ENCODE peak calls at places on chromosomes 6 and 20, in ten cellular contexts. One of them, this sample, is unnamed.
A peak's percentile ranks its signal among the peaks of the same experiment; 100 is the strongest.

GRCh38 chr6:105250523-105250922 is 70.7 kb upstream of the POPDC3 start:
- DNase-seq in choroid plexus epithelial cell: no peak
- DNase-seq in activated T-helper 1 cell treated with anti-CD3 and anti-CD28 coated beads, Interleukin-2, amount 50 U/mL, for 16 hours: no peak
- DNase-seq in activated CD8-positive, alpha-beta T cell treated with anti-CD3 and anti-CD28 coated beads for 36 hours: no peak
- DNase-seq in WERI-Rb-1: no peak
- DNase-seq in stimulated activated CD8-positive, alpha-beta memory T cell treated with anti-CD3 and anti-CD28 coated beads, Interleukin-4, amount 100 ng/mL, for 4 hours: no peak
- DNase-seq in H9: no peak
- DNase-seq in upper lobe of right lung: no peak
- DNase-seq in fibroblast of mammary gland: peak; percentile 48
- DNase-seq in esophagus muscularis mucosa: no peak
- DNase-seq in this sample: no peak

GRCh38 chr6:144718431-144718830 is 433.3 kb downstream of the UTRN start:
- DNase-seq in stimulated activated CD8-positive, alpha-beta memory T cell treated with anti-CD3 and anti-CD28 coated beads, Interleukin-4, amount 100 ng/mL, for 4 hours: no peak
- DNase-seq in fibroblast of mammary gland: peak; percentile 52
- DNase-seq in choroid plexus epithelial cell: peak; percentile 18
- DNase-seq in upper lobe of right lung: no peak
- DNase-seq in esophagus muscularis mucosa: no peak
- DNase-seq in activated T-helper 1 cell treated with anti-CD3 and anti-CD28 coated beads, Interleukin-2, amount 50 U/mL, for 16 hours: no peak
- DNase-seq in H9: no peak
- DNase-seq in WERI-Rb-1: no peak
- DNase-seq in activated CD8-positive, alpha-beta T cell treated with anti-CD3 and anti-CD28 coated beads for 36 hours: no peak
- DNase-seq in this sample: no peak

GRCh38 chr20:13286600-13286999 is 65.5 kb downstream of the ISM1 start:
- DNase-seq in choroid plexus epithelial cell: no peak
- DNase-seq in stimulated activated CD8-positive, alpha-beta memory T cell treated with anti-CD3 and anti-CD28 coated beads, Interleukin-4, amount 100 ng/mL, for 4 hours: no peak
- DNase-seq in upper lobe of right lung: peak; percentile 74
- DNase-seq in WERI-Rb-1: no peak
- DNase-seq in esophagus muscularis mucosa: no peak
- DNase-seq in activated CD8-positive, alpha-beta T cell treated with anti-CD3 and anti-CD28 coated beads for 36 hours: no peak
- DNase-seq in activated T-helper 1 cell treated with anti-CD3 and anti-CD28 coated beads, Interleukin-2, amount 50 U/mL, for 16 hours: no peak
- DNase-seq in H9: no peak
- DNase-seq in fibroblast of mammary gland: no peak
- DNase-seq in this sample: no peak

GRCh38 chr6:112298816-112299281 is 44.5 kb upstream of the LAMA4 start:
- DNase-seq in upper lobe of right lung: no peak
- DNase-seq in WERI-Rb-1: no peak
- DNase-seq in activated T-helper 1 cell treated with anti-CD3 and anti-CD28 coated beads, Interleukin-2, amount 50 U/mL, for 16 hours: no peak
- DNase-seq in esophagus muscularis mucosa: no peak
- DNase-seq in activated CD8-positive, alpha-beta T cell treated with anti-CD3 and anti-CD28 coated beads for 36 hours: no peak
- DNase-seq in fibroblast of mammary gland: peak; percentile 93
- DNase-seq in choroid plexus epithelial cell: peak; percentile 89
- DNase-seq in H9: no peak
- DNase-seq in stimulated activated CD8-positive, alpha-beta memory T cell treated with anti-CD3 and anti-CD28 coated beads, Interleukin-4, amount 100 ng/mL, for 4 hours: no peak
- DNase-seq in this sample: no peak

GRCh38 chr6:170048615-170049256 is 242.1 kb downstream of the DLL1 start:
- DNase-seq in fibroblast of mammary gland: peak; percentile 45
- DNase-seq in choroid plexus epithelial cell: peak; percentile 8
- DNase-seq in WERI-Rb-1: no peak
- DNase-seq in H9: no peak
- DNase-seq in activated T-helper 1 cell treated with anti-CD3 and anti-CD28 coated beads, Interleukin-2, amount 50 U/mL, for 16 hours: no peak
- DNase-seq in stimulated activated CD8-positive, alpha-beta memory T cell treated with anti-CD3 and anti-CD28 coated beads, Interleukin-4, amount 100 ng/mL, for 4 hours: no peak
- DNase-seq in activated CD8-positive, alpha-beta T cell treated with anti-CD3 and anti-CD28 coated beads for 36 hours: no peak
- DNase-seq in upper lobe of right lung: peak; percentile 86
- DNase-seq in esophagus muscularis mucosa: no peak
- DNase-seq in this sample: no peak

GRCh38 chr20:3477861-3478544 is 7.2 kb downstream of the ATRN start:
- DNase-seq in WERI-Rb-1: no peak
- DNase-seq in activated T-helper 1 cell treated with anti-CD3 and anti-CD28 coated beads, Interleukin-2, amount 50 U/mL, for 16 hours: no peak
- DNase-seq in choroid plexus epithelial cell: no peak
- DNase-seq in esophagus muscularis mucosa: no peak
- DNase-seq in H9: no peak
- DNase-seq in activated CD8-positive, alpha-beta T cell treated with anti-CD3 and anti-CD28 coated beads for 36 hours: no peak
- DNase-seq in stimulated activated CD8-positive, alpha-beta memory T cell treated with anti-CD3 and anti-CD28 coated beads, Interleukin-4, amount 100 ng/mL, for 4 hours: no peak
- DNase-seq in upper lobe of right lung: no peak
- DNase-seq in fibroblast of mammary gland: no peak
- DNase-seq in this sample: no peak

GRCh38 chr6:108732101-108732870 is 115.9 kb upstream of the ARMC2 start:
- DNase-seq in activated T-helper 1 cell treated with anti-CD3 and anti-CD28 coated beads, Interleukin-2, amount 50 U/mL, for 16 hours: no peak
- DNase-seq in stimulated activated CD8-positive, alpha-beta memory T cell treated with anti-CD3 and anti-CD28 coated beads, Interleukin-4, amount 100 ng/mL, for 4 hours: no peak
- DNase-seq in H9: peak; percentile 43
- DNase-seq in WERI-Rb-1: peak; percentile 19
- DNase-seq in activated CD8-positive, alpha-beta T cell treated with anti-CD3 and anti-CD28 coated beads for 36 hours: no peak
- DNase-seq in fibroblast of mammary gland: peak; percentile 74
- DNase-seq in upper lobe of right lung: no peak
- DNase-seq in esophagus muscularis mucosa: no peak
- DNase-seq in choroid plexus epithelial cell: no peak
- DNase-seq in this sample: no peak

GRCh38 chr6:84526631-84527030 is 237.8 kb downstream of the TBX18 start:
- DNase-seq in choroid plexus epithelial cell: no peak
- DNase-seq in upper lobe of right lung: no peak
- DNase-seq in WERI-Rb-1: no peak
- DNase-seq in fibroblast of mammary gland: no peak
- DNase-seq in activated T-helper 1 cell treated with anti-CD3 and anti-CD28 coated beads, Interleukin-2, amount 50 U/mL, for 16 hours: no peak
- DNase-seq in activated CD8-positive, alpha-beta T cell treated with anti-CD3 and anti-CD28 coated beads for 36 hours: no peak
- DNase-seq in H9: no peak
- DNase-seq in esophagus muscularis mucosa: no peak
- DNase-seq in stimulated activated CD8-positive, alpha-beta memory T cell treated with anti-CD3 and anti-CD28 coated beads, Interleukin-4, amount 100 ng/mL, for 4 hours: no peak
- DNase-seq in this sample: no peak

GRCh38 chr6:121823437-121823851 is 388.0 kb downstream of the GJA1 start:
- DNase-seq in fibroblast of mammary gland: peak; percentile 68
- DNase-seq in activated T-helper 1 cell treated with anti-CD3 and anti-CD28 coated beads, Interleukin-2, amount 50 U/mL, for 16 hours: no peak
- DNase-seq in stimulated activated CD8-positive, alpha-beta memory T cell treated with anti-CD3 and anti-CD28 coated beads, Interleukin-4, amount 100 ng/mL, for 4 hours: no peak
- DNase-seq in choroid plexus epithelial cell: peak; percentile 75
- DNase-seq in WERI-Rb-1: no peak
- DNase-seq in activated CD8-positive, alpha-beta T cell treated with anti-CD3 and anti-CD28 coated beads for 36 hours: no peak
- DNase-seq in upper lobe of right lung: no peak
- DNase-seq in H9: peak; percentile 44
- DNase-seq in esophagus muscularis mucosa: no peak
- DNase-seq in this sample: no peak

GRCh38 chr20:9070304-9070703 is 1.4 kb downstream of the PLCB4 start:
- DNase-seq in upper lobe of right lung: no peak
- DNase-seq in fibroblast of mammary gland: no peak
- DNase-seq in H9: no peak
- DNase-seq in activated CD8-positive, alpha-beta T cell treated with anti-CD3 and anti-CD28 coated beads for 36 hours: no peak
- DNase-seq in activated T-helper 1 cell treated with anti-CD3 and anti-CD28 coated beads, Interleukin-2, amount 50 U/mL, for 16 hours: no peak
- DNase-seq in esophagus muscularis mucosa: no peak
- DNase-seq in stimulated activated CD8-positive, alpha-beta memory T cell treated with anti-CD3 and anti-CD28 coated beads, Interleukin-4, amount 100 ng/mL, for 4 hours: no peak
- DNase-seq in WERI-Rb-1: no peak
- DNase-seq in choroid plexus epithelial cell: no peak
- DNase-seq in this sample: no peak

GRCh38 chr20:44959082-44959895 is 908 bp downstream of the TOMM34 start:
- DNase-seq in activated CD8-positive, alpha-beta T cell treated with anti-CD3 and anti-CD28 coated beads for 36 hours: peak; percentile 92
- DNase-seq in choroid plexus epithelial cell: peak; percentile 67
- DNase-seq in fibroblast of mammary gland: peak; percentile 83
- DNase-seq in stimulated activated CD8-positive, alpha-beta memory T cell treated with anti-CD3 and anti-CD28 coated beads, Interleukin-4, amount 100 ng/mL, for 4 hours: peak; percentile 51
- DNase-seq in upper lobe of right lung: no peak
- DNase-seq in WERI-Rb-1: peak; percentile 22
- DNase-seq in esophagus muscularis mucosa: no peak
- DNase-seq in H9: no peak
- DNase-seq in activated T-helper 1 cell treated with anti-CD3 and anti-CD28 coated beads, Interleukin-2, amount 50 U/mL, for 16 hours: no peak
- DNase-seq in this sample: no peak